ENCODE peak calls at places on chromosomes 11 and 22, in six cellular contexts. I, S, V, L, D and M are unnamed samples.

GRCh38 chr22:41094036-41094435 is 1.6 kb downstream of the EP300 start:
- DNase-seq in I (peak), S (no peak), V (no peak), L (no peak), D (peak), M (peak)

GRCh38 chr11:2518112-2518982 is 73.5 kb downstream of the KCNQ1 start:
- DNase-seq in V (no peak), I (peak), D (peak), S (no peak), L (peak), M (no peak)

GRCh38 chr22:45997077-45997774 is 20.3 kb upstream of the WNT7B start:
- DNase-seq in I (peak), L (peak), V (no peak), D (peak), S (no peak), M (peak)

GRCh38 chr11:68343761-68344256 is 31.4 kb downstream of the LRP5 start:
- DNase-seq in D (peak), I (no peak), V (no peak), L (no peak), S (no peak), M (no peak)

GRCh38 chr22:31085493-31085824 is 4.3 kb downstream of the SMTN start:
- DNase-seq in D (peak), S (no peak), V (no peak), I (peak), L (no peak), M (peak)

GRCh38 chr11:62909107-62909894 is 11.9 kb downstream of the CHRM1 start:
- DNase-seq in L (peak), D (peak), I (peak), V (no peak), S (no peak), M (peak)

GRCh38 chr11:73376168-73376802 is at the start of gene RELT:
- DNase-seq in D (peak), V (peak), I (peak), L (peak), S (peak), M (peak)

GRCh38 chr22:39270792-39271191 is 26.0 kb upstream of the PDGFB start:
- DNase-seq in S (no peak), L (no peak), D (no peak), V (no peak), I (no peak), M (no peak)

GRCh38 chr22:44307509-44308169 is 5.1 kb downstream of the SHISAL1 start:
- DNase-seq in I (no peak), S (no peak), D (no peak), L (no peak), V (no peak), M (no peak)

GRCh38 chr11:47863189-47863892 is 15.2 kb upstream of the NUP160 start:
- DNase-seq in L (no peak), D (no peak), S (no peak), I (no peak), V (no peak), M (peak)

GRCh38 chr11:65630215-65630614 is 7.7 kb upstream of the SIPA1 start:
- DNase-seq in I (no peak), L (no peak), S (no peak), D (no peak), V (no peak), M (no peak)

GRCh38 chr11:73652046-73652730 is 5.8 kb downstream of the PLEKHB1 start:
- DNase-seq in V (peak), I (peak), D (peak), S (no peak), L (no peak), M (no peak)

GRCh38 chr11:112797653-112798293 is 163.4 kb upstream of the NCAM1 start:
- DNase-seq in S (no peak), L (no peak), I (peak), D (no peak), V (peak), M (peak)

GRCh38 chr22:35521358-35522264 is 19.0 kb upstream of the RASD2 start:
- DNase-seq in V (no peak), D (no peak), S (no peak), L (no peak), I (no peak), M (no peak)

GRCh38 chr11:87866951-87867350 is 308.3 kb downstream of the RAB38 start:
- DNase-seq in S (no peak), L (no peak), I (no peak), V (no peak), D (no peak), M (no peak)

GRCh38 chr11:13955971-13956421 is 6.5 kb upstream of the SPON1 start:
- DNase-seq in D (peak), S (peak), V (peak), L (peak), I (peak), M (peak)

GRCh38 chr22:41009222-41009948 is 58.2 kb downstream of the RBX1 start:
- DNase-seq in V (no peak), D (no peak), I (no peak), S (no peak), L (no peak), M (peak)

GRCh38 chr11:77473801-77474508 is at the start of gene PAK1:
- DNase-seq in S (peak), D (peak), I (peak), V (peak), L (peak), M (peak)

GRCh38 chr22:22139364-22139763 is 105.2 kb upstream of the VPREB1 start:
- DNase-seq in V (no peak), L (no peak), S (no peak), D (no peak), I (no peak), M (no peak)

GRCh38 chr11:4607782-4608666 is at the start of gene TRIM68:
- DNase-seq in I (peak), D (peak), S (peak), V (peak), L (peak), M (peak)

GRCh38 chr11:63534895-63535461 is 1.6 kb upstream of the PLAAT4 start:
- DNase-seq in D (no peak), V (no peak), L (no peak), S (no peak), I (no peak), M (peak)

GRCh38 chr11:86623041-86623621 is 49.3 kb downstream of the ME3 start:
- DNase-seq in I (no peak), S (no peak), D (no peak), L (no peak), V (no peak), M (no peak)

GRCh38 chr11:102830328-102830727 is 13.1 kb downstream of the MMP3 start:
- DNase-seq in D (no peak), I (no peak), L (no peak), S (no peak), V (no peak), M (no peak)